ENCODE peak calls at places on chromosomes 6 and 20, in ten cellular contexts. M, R, Y, K, V, T, A, Q, F and J are unnamed samples.

GRCh38 chr6:26327450-26328264 is 37.3 kb upstream of the BTN3A2 start:
- DNase-seq in M (no peak), R (peak), Y (peak), K (peak), V (no peak), T (peak), A (peak), Q (no peak), F (peak), J (no peak)

GRCh38 chr6:146985111-146985510 is 219.1 kb upstream of the STXBP5 start:
- DNase-seq in M (no peak), R (no peak), Y (no peak), K (no peak), V (no peak), T (no peak), A (peak), Q (no peak), F (no peak), J (no peak)

GRCh38 chr6:122289721-122290501 is 109.5 kb upstream of the HSF2 start:
- DNase-seq in M (no peak), R (no peak), Y (no peak), K (peak), V (no peak), T (peak), A (no peak), Q (no peak), F (no peak), J (no peak)

GRCh38 chr20:19692685-19693119 is 65.4 kb upstream of the RIN2 start:
- DNase-seq in M (peak), R (peak), Y (peak), K (peak), V (peak), T (no peak), A (peak), Q (no peak), F (peak), J (no peak)

GRCh38 chr20:10853176-10853575 is 179.4 kb upstream of the JAG1 start:
- DNase-seq in M (no peak), R (no peak), Y (no peak), K (no peak), V (no peak), T (no peak), A (no peak), Q (no peak), F (no peak), J (no peak)

GRCh38 chr6:152313542-152314482 is 323.4 kb downstream of the SYNE1 start:
- DNase-seq in M (no peak), R (peak), Y (no peak), K (peak), V (no peak), T (peak), A (no peak), Q (no peak), F (no peak), J (no peak)

GRCh38 chr6:94074764-94075163 is 655.4 kb upstream of the EPHA7 start:
- DNase-seq in M (no peak), R (no peak), Y (no peak), K (no peak), V (no peak), T (no peak), A (no peak), Q (no peak), F (no peak), J (no peak)

GRCh38 chr20:35947489-35947888 is 6.8 kb downstream of the SCAND1 start:
- DNase-seq in M (no peak), R (peak), Y (no peak), K (peak), V (no peak), T (peak), A (peak), Q (no peak), F (peak), J (no peak)

GRCh38 chr6:73579851-73580246 is 59.0 kb upstream of the EEF1A1 start:
- DNase-seq in M (peak), R (peak), Y (no peak), K (peak), V (no peak), T (peak), A (no peak), Q (peak), F (no peak), J (no peak)

GRCh38 chr6:3977875-3978711 is 100.8 kb downstream of the FAM217A start:
- DNase-seq in M (peak), R (peak), Y (peak), K (peak), V (peak), T (peak), A (peak), Q (no peak), F (no peak), J (no peak)

GRCh38 chr20:61556116-61556515 is 304.1 kb downstream of the CDH4 start:
- DNase-seq in M (no peak), R (peak), Y (no peak), K (peak), V (no peak), T (peak), A (no peak), Q (peak), F (no peak), J (no peak)

GRCh38 chr6:34234667-34235604 is 1.7 kb upstream of the HMGA1 start:
- DNase-seq in M (no peak), R (no peak), Y (no peak), K (no peak), V (peak), T (no peak), A (peak), Q (peak), F (no peak), J (peak)

GRCh38 chr20:32960849-32961731 is 43.1 kb downstream of the SUN5 start:
- DNase-seq in M (no peak), R (no peak), Y (no peak), K (no peak), V (peak), T (no peak), A (no peak), Q (no peak), F (no peak), J (no peak)
- TF ChIP-seq CTCF in M (no peak), R (no peak), Y (no peak), K (no peak), V (no peak), T (no peak), A (no peak), Q (no peak), F (no peak), J (no peak)

GRCh38 chr6:25013249-25013648 is 77.5 kb upstream of the RIPOR2 start:
- DNase-seq in M (no peak), R (no peak), Y (no peak), K (no peak), V (no peak), T (no peak), A (no peak), Q (no peak), F (no peak), J (no peak)
- TF ChIP-seq CTCF in M (no peak), R (no peak), Y (no peak), K (peak), V (no peak), T (peak), A (no peak), Q (no peak), F (peak), J (peak)

DNA sequence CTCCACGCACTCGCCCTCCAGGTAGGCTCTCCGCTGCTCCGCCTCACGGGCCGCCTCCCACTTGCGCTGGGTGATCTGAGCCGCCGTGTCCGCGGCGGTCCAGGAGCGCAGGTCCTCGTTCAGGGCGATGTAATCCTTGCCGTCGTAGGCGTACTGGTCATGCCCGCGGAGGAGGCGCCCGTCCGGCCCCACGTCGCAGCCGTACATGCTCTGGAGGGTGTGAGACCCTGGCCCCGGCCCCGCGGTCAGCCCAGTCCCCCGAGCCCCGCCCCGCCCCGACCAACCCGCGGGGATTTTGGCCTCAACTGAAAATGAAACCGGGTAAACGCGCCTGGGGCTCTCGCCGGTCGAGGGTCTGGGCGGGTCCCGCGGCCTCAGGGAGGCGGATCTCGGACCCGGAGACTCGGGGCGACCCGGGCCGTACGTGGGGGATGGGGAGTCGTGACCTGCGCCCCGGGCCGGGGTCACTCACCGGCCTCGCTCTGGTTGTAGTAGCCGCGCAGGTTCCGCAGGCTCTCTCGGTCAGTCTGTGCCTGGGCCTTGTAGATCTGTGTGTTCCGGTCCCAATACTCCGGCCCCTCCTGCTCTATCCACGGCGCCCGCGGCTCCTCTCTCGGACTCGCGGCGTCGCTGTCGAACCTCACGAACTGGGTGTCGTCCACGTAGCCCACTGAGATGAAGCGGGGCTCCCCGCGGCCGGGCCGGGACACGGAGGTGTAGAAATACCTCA is 598 bp downstream of the HLA-B start:
- DNase-seq in M (peak), R (peak), Y (no peak), K (peak), V (peak), T (no peak), A (peak), Q (peak), F (no peak), J (no peak)
- TF ChIP-seq CTCF in M (no peak), R (no peak), Y (no peak), K (no peak), V (no peak), T (no peak), A (no peak), Q (no peak), F (no peak), J (no peak)

GRCh38 chr6:14772188-14772587 is 473.7 kb upstream of the JARID2 start:
- DNase-seq in M (no peak), R (no peak), Y (no peak), K (no peak), V (no peak), T (no peak), A (no peak), Q (no peak), F (no peak), J (no peak)
- TF ChIP-seq CTCF in M (no peak), R (no peak), Y (no peak), K (no peak), V (no peak), T (no peak), A (no peak), Q (no peak), F (no peak), J (no peak)

GRCh38 chr6:113995632-113996031 is 24.7 kb upstream of the HDAC2 start:
- DNase-seq in M (peak), R (peak), Y (no peak), K (peak), V (peak), T (peak), A (peak), Q (no peak), F (peak), J (no peak)
- TF ChIP-seq CTCF in M (no peak), R (no peak), Y (no peak), K (no peak), V (no peak), T (no peak), A (no peak), Q (no peak), F (peak), J (no peak)

GRCh38 chr6:57262901-57263694 is 41.0 kb upstream of the RAB23 start:
- DNase-seq in M (peak), R (peak), Y (no peak), K (peak), V (peak), T (peak), A (no peak), Q (no peak), F (no peak), J (no peak)

GRCh38 chr6:57262491-57262890 is 40.4 kb upstream of the RAB23 start:
- DNase-seq in M (peak), R (no peak), Y (no peak), K (peak), V (peak), T (peak), A (no peak), Q (peak), F (no peak), J (no peak)

GRCh38 chr6:57265755-57266221 is 43.7 kb upstream of the RAB23 start:
- DNase-seq in M (no peak), R (no peak), Y (no peak), K (peak), V (no peak), T (peak), A (no peak), Q (no peak), F (no peak), J (no peak)

GRCh38 chr6:57267586-57268293 is 45.6 kb upstream of the RAB23 start:
- DNase-seq in M (no peak), R (peak), Y (peak), K (peak), V (peak), T (peak), A (peak), Q (no peak), F (peak), J (no peak)

DNA sequence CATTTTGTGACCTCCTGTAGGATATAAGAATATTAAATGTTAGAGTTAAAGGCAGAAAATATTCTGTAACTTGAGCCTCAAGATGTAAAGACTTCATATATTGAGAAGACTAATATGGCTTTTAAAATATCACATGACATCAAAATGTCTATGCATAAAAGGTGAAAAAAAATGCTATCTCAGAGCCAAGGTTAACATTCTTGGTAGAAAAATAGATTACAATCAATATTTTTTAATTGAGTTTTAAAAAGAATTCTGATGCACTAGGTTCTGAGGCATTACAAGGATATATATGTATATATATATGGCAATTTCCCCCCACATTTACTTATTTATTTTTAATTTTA is 46.2 kb upstream of the RAB23 start:
- DNase-seq in M (no peak), R (no peak), Y (no peak), K (no peak), V (no peak), T (no peak), A (no peak), Q (no peak), F (no peak), J (no peak)
- TF ChIP-seq CTCF in M (no peak), R (no peak), Y (peak), K (no peak), V (no peak), T (peak), A (no peak), Q (no peak), F (no peak), J (no peak)

DNA sequence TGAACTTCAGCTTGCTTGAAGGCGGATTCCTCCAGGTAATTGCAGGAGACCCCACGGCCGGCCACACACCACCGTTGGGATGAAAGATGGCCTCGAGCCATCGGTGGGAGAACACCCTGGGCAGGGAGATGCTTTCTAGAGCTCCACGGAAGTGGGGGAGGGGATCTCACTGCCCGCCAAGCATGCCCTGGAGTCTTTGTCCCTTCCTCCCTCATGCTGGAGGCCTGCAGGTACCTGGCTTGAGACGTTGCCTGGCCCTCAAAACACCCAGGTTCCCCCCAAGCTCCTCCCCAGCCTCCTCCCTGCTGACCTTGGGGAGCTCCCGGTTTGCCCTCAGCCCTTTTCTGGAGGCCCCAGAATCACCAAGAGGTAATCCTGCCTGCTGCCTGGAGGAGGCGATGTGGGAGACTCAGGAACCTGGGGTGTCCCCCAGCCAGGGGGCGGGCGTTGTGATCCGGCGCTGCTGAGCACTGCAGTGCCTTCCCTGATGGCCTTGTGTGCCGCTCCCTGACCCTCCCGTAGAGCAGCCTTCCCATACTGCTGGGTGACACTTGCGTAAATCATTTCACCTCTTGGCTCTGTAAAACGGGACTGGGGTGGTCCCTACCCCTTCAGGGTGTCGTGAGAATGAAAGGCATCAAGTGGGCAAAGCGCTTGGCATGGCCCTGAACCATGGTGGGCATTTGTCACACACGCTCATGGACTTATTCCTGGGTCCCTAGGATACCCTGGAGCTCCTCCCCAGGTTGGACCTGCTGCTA is 91.4 kb downstream of the CEBPB start:
- DNase-seq in M (no peak), R (no peak), Y (no peak), K (no peak), V (no peak), T (no peak), A (peak), Q (peak), F (no peak), J (no peak)
- TF ChIP-seq CTCF in M (no peak), R (no peak), Y (no peak), K (peak), V (no peak), T (peak), A (no peak), Q (no peak), F (peak), J (peak)

DNA sequence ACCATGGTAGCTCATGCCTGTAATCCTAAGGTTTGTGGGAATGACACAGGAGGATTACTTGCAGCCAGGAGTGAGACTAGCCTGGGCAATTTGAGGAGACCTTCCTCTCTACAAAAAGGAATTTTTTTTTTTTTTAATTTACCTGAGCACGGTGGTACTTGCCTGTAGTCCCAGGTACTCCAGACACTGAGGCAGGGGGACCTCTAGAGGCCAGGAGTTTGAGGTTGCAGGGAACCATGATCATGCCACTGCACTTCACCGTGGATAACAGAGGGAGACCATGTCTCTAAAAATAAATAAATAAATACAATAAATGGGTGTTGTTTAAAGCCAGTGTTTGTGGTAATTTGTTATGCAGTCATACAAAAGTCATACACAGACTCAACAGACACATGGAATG is 2.4 kb upstream of the HLA-F start:
- DNase-seq in M (no peak), R (no peak), Y (no peak), K (no peak), V (no peak), T (no peak), A (no peak), Q (no peak), F (no peak), J (no peak)
- TF ChIP-seq CTCF in M (no peak), R (no peak), Y (peak), K (no peak), V (no peak), T (no peak), A (no peak), Q (no peak), F (no peak), J (no peak)